ENCODE peak calls at places on chromosomes 1 and 21, in five cellular contexts. A, M, C, G and H are unnamed samples.

GRCh38 chr1:15110128-15110866 is 43.2 kb upstream of the TMEM51 start:
- DNase-seq in G (no peak), C (no peak), M (no peak), A (no peak), H (no peak)

GRCh38 chr1:54867717-54868057 is 19.3 kb downstream of the DHCR24 start:
- DNase-seq in A (no peak), G (no peak), C (no peak), M (no peak), H (no peak)

GRCh38 chr1:151728151-151728711 is 6.9 kb downstream of the RIIAD1 start:
- DNase-seq in C (peak; percentile 84), G (no peak), A (no peak), M (no peak), H (no peak)

GRCh38 chr1:231407537-231408396 is 14.3 kb downstream of the EGLN1 start:
- DNase-seq in A (no peak), M (no peak), G (no peak), C (no peak), H (no peak)

GRCh38 chr1:28602536-28603439 is 10.7 kb downstream of the RAB42 start:
- DNase-seq in C (peak; percentile 75), M (no peak), G (peak; percentile 54), A (no peak), H (no peak)

GRCh38 chr1:175548774-175549173 is 194.6 kb downstream of the TNR start:
- DNase-seq in M (no peak), C (no peak), A (no peak), G (no peak), H (no peak)

GRCh38 chr21:38721983-38722382 is 83.7 kb upstream of the ETS2 start:
- DNase-seq in C (no peak), A (no peak), G (no peak), M (no peak), H (no peak)

GRCh38 chr1:43285269-43285986 is at the start of gene C1orf210:
- DNase-seq in M (no peak), A (no peak), G (no peak), C (peak; percentile 60), H (no peak)

GRCh38 chr1:9315411-9316079 is 22.9 kb downstream of the SPSB1 start:
- DNase-seq in A (no peak), G (peak; percentile 64), M (no peak), C (no peak), H (no peak)

GRCh38 chr1:205325334-205325884 is 3.9 kb upstream of the NUAK2 start:
- DNase-seq in C (peak; percentile 78), G (peak; percentile 75), M (no peak), A (no peak), H (no peak)

GRCh38 chr1:243786546-243786945 is 63.5 kb downstream of the AKT3 start:
- DNase-seq in G (no peak), A (no peak), M (no peak), C (no peak), H (no peak)

GRCh38 chr1:184641894-184642293 is 112.8 kb downstream of the EDEM3 start:
- DNase-seq in G (no peak), C (no peak), A (no peak), M (no peak), H (no peak)

GRCh38 chr1:225917536-225917935 is 6.5 kb downstream of the PYCR2 start:
- DNase-seq in C (no peak), G (no peak), M (no peak), A (no peak), H (no peak)

GRCh38 chr1:79193211-79194079 is 186.9 kb upstream of the ADGRL4 start:
- DNase-seq in G (peak; percentile 2), A (no peak), C (no peak), M (no peak), H (no peak)

GRCh38 chr1:92446990-92447681 is 39.6 kb downstream of the GFI1 start:
- DNase-seq in C (no peak), G (no peak), M (no peak), A (no peak), H (no peak)

DNA sequence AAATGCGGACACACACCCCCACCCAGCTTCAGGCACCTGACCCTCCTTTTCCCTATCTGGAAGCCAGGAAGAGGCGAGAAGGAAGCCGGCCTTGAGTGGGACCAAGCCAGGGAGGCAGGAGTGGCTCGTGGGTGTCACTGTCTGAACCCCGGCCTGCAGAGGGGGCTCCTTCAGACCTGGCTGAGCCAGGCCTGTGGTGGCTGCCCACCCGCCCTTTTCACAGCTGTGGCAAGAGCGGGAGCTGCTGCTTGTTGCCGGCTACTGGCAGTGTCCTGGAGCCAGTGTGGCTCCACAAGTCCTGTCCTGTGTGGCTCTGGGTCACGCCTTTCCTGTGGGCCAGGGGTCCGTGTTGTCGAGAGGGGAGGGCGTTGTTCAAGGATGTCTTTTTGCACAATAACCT is 1.2 kb downstream of the PFKL start:
- DNase-seq in A (no peak), G (no peak), M (no peak), C (no peak), H (no peak)
- TF ChIP-seq CTCF in A (no peak), G (no peak), M (no peak), C (no peak), H (no peak)

DNA sequence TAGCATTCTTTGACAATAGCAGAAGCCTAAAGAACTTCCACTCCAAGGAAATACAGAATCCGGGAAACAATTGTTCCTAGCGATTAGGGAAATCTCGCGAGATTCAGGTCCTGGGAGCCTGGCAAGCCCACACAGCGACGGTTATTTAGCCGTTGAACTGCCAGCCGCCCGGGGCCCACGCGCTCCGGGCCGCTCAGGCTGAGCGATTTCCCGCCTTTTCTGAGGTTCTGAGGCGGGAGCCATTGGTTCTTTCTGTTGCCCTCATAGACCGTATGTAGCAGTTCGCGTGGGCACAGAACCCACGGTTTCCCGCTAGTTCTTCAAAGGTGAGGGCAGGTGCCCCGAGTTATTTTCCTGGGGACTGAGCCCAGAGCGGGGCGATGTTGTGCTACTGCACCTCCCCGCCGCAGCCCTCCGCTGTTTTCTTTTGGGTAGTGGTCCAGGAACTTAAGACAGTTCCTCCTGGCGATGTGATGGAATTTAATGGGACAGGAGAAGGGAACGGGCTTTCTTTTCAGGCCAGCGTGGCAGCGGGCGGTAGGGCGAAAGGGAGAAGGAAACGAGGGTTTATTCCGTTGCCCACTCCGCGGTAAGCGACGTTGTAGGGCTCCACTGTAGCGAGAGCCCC is at the start of gene SYCP1:
- DNase-seq in M (no peak), A (no peak), G (no peak), C (no peak), H (no peak)
- TF ChIP-seq CTCF in M (no peak), A (no peak), G (no peak), C (no peak), H (no peak)

GRCh38 chr1:182601926-182602325 is 2.3 kb downstream of the RGS16 start:
- DNase-seq in M (no peak), C (no peak), G (no peak), A (no peak), H (no peak)

GRCh38 chr1:182604128-182604834 is at the start of gene RGS16:
- DNase-seq in G (peak; percentile 94), C (peak; percentile 96), M (peak; percentile 96), A (peak; percentile 94), H (peak; percentile 86)

GRCh38 chr1:182603646-182604127 is 502 bp downstream of the RGS16 start:
- DNase-seq in C (peak; percentile 72), M (no peak), A (no peak), G (no peak), H (no peak)

GRCh38 chr1:182601416-182601786 is 2.8 kb downstream of the RGS16 start:
- DNase-seq in C (peak; percentile 87), G (peak; percentile 76), M (no peak), A (no peak), H (no peak)

GRCh38 chr1:182602945-182603645 is 1.1 kb downstream of the RGS16 start:
- DNase-seq in A (no peak), M (no peak), C (no peak), G (no peak), H (no peak)
- TF ChIP-seq CTCF in A (no peak), M (no peak), C (no peak), G (no peak), H (no peak)

GRCh38 chr1:6603851-6604558 is 1.3 kb upstream of the KLHL21 start:
- DNase-seq in M (peak; percentile 72), C (peak; percentile 94), G (no peak), A (peak; percentile 96), H (no peak)
- TF ChIP-seq CTCF in M (no peak), C (peak; percentile 58), G (no peak), A (no peak), H (peak; percentile 65)

GRCh38 chr1:21507511-21508270 is 1.5 kb upstream of the ALPL start:
- DNase-seq in A (no peak), C (no peak), G (no peak), M (no peak), H (no peak)

GRCh38 chr1:21509351-21510112 is at the start of gene ALPL:
- DNase-seq in C (no peak), M (peak; percentile 25), A (no peak), G (no peak), H (no peak)

GRCh38 chr1:21510113-21510493 is 880 bp downstream of the ALPL start:
- DNase-seq in A (no peak), M (no peak), G (no peak), C (no peak), H (no peak)

GRCh38 chr1:21506804-21507203 is 2.4 kb upstream of the ALPL start:
- DNase-seq in A (no peak), G (no peak), C (no peak), M (no peak), H (no peak)

GRCh38 chr1:21508580-21509350 is 458 bp upstream of the ALPL start:
- DNase-seq in M (peak; percentile 77), A (no peak), C (no peak), G (peak; percentile 92), H (peak; percentile 91)
- TF ChIP-seq CTCF in M (peak; percentile 57), A (no peak), C (peak; percentile 42), G (peak; percentile 91), H (peak; percentile 75)

GRCh38 chr1:40782371-40782956 is 1.1 kb upstream of the KCNQ4 start:
- DNase-seq in C (no peak), A (no peak), M (peak; percentile 54), G (no peak), H (no peak)
- TF ChIP-seq CTCF in C (no peak), A (no peak), M (no peak), G (no peak), H (peak; percentile 36)

DNA sequence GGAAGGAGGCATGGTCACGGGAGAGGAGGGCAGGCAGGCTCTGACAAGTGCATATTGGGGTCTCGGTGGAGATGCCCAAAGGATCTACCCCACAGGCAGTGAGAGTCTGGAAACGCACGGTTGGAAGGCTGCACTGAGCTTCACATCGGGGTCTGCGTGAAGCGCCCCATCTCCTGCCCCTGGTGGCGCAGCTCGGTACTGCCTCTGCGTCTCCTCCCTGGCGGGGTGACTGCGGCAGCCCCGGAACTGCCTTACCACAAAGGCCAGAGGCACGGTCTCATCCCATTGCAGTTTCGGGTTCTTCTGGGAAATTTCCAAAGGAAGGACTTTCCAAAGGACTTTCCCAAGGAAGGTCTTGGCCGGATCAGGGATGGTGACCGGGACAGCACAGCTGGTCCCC is 69.2 kb upstream of the AJAP1 start:
- DNase-seq in G (peak; percentile 59), A (peak; percentile 47), C (no peak), M (peak; percentile 42), H (no peak)
- TF ChIP-seq CTCF in G (no peak), A (no peak), C (no peak), M (peak; percentile 61), H (peak; percentile 76)